ENCODE peak calls at places on chromosomes 6 and 20, in nine cellular contexts. C, A, I, P, F, X, M, H and Y are unnamed samples.

GRCh38 chr6:144922120-144922722 is 637.1 kb downstream of the UTRN start:
- DNase-seq in H (peak), M (no peak), F (peak), A (peak), I (no peak), P (no peak), C (no peak), X (no peak), Y (no peak)

GRCh38 chr6:124679392-124679791 is 282.8 kb upstream of the RNF217 start:
- DNase-seq in A (no peak), M (no peak), F (no peak), P (peak), X (no peak), I (no peak), H (peak), C (peak), Y (no peak)

GRCh38 chr6:1726341-1726763 is 116.6 kb downstream of the FOXC1 start:
- DNase-seq in M (no peak), I (no peak), P (no peak), X (no peak), F (no peak), H (no peak), C (no peak), A (no peak), Y (no peak)

GRCh38 chr6:162618463-162619002 is 109.0 kb downstream of the PRKN start:
- DNase-seq in P (no peak), F (no peak), X (no peak), M (no peak), I (no peak), C (no peak), A (no peak), H (no peak), Y (no peak)

GRCh38 chr20:55439057-55439456 is 566.3 kb downstream of the CBLN4 start:
- DNase-seq in F (no peak), C (no peak), A (no peak), H (no peak), P (no peak), X (no peak), M (no peak), I (no peak), Y (no peak)

GRCh38 chr6:160042788-160043301 is 74.0 kb downstream of the IGF2R start:
- DNase-seq in H (peak), F (peak), I (no peak), P (peak), A (no peak), X (no peak), C (peak), M (no peak), Y (no peak)

GRCh38 chr6:72702421-72702820 is 80.6 kb downstream of the KCNQ5 start:
- DNase-seq in C (no peak), H (no peak), I (no peak), M (no peak), P (no peak), X (no peak), F (no peak), A (no peak), Y (no peak)

GRCh38 chr6:146925846-146926245 is 278.4 kb upstream of the STXBP5 start:
- DNase-seq in A (no peak), M (no peak), P (no peak), C (no peak), I (no peak), H (no peak), F (no peak), X (no peak), Y (no peak)

GRCh38 chr6:11730645-11731044 is 48.0 kb downstream of the ADTRP start:
- DNase-seq in C (no peak), X (no peak), F (no peak), M (peak), I (no peak), H (no peak), P (no peak), A (no peak), Y (peak)

DNA sequence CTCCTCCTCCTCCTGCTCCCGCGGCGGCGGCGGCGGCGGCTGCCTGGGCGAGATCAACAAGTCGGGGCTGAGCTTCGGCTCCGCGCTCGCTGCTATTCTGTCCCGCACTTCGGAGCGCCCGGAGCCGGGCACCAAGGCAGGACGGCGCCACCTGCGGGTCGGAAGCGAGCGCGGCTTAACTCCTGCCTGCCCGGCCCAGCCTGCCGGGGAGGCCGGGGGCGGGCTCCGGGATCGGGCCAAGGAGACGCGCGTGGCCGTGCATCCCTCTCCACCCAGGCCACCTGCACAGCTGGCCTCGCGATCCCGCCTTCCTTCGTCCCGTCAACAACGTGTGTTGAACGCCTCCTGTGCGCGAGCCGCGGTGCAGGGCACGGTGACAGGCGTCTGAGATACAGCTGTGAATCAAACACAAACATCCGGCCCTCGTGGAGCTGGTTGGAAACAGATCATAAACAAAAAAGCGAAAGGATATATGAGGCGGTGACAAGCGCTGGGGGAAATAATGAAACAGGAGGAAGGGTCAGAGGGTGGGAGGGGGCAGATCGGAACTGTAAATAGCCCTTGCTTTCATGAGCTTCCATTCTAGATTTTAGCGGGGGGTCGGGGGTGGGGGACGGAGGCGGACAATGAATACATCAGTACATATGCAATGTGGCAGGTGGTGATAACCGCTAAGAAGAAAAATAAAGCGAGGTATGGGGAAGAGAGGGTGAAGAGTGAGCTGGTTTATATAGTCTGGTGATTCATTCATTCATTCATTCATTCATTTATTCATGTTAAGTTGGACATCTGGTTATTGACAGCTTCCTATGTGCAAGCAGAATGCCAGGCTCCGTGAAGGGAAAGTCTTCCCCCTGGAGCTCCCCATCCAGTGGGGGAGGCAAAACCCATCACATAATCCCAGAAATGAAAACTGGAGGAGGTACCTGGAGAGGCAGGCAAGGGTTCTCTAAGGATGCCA is 2.0 kb upstream of the KCNB1 start:
- DNase-seq in F (peak), H (peak), P (peak), A (no peak), C (peak), X (peak), I (peak), M (peak), Y (peak)
- TF ChIP-seq CTCF in F (peak), H (peak), P (peak), A (peak), C (peak), X (peak), I (peak), M (peak), Y (peak)

DNA sequence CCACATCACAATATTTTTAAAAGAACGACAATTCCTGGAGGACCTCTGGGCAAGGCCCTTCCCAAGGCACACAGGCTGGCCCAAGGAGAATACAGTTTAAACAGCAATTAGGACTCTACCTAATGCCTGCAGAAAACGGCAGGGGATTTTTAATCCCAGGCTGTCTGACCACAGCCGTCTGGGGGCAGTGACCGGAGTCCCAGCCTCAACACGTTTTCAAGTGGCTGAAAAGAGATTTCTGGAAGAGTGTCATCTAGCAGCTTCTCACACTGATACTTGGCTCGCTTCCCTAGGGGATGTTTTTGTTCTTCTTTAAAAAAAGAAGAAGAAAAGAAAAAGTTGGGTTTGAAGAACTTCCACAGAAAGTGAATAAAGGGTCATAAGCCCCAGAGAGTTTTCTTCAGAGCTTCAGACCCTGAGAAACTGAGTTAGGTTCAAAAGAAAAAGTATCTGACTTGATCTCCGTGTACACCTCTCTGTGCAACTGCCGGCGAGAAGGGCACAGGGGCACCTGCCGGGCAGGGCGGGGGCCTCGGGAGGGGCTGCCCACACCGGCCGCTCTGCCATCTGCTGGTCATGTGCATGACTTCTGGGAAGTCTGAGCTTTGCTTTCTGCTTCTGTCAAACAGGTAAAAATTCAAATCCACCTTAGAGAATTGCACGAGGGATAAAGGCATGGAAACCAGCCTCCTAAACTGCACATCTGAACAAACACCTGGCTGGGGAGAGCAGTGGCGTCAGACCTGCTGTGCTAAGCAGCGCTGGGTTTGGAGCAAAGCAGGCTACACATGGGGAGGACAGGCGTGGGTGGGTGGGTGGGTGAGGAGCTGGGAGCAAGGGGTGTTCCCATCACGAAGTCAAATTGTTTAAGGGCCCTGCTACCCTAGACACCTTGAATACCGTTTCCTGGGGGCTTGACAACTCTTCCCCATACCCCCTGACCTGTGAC is 33.0 kb downstream of the RRBP1 start:
- DNase-seq in X (no peak), M (peak), C (no peak), P (peak), I (no peak), F (peak), H (no peak), A (no peak), Y (peak)
- TF ChIP-seq CTCF in X (no peak), M (no peak), C (peak), P (no peak), I (peak), F (peak), H (peak), A (peak), Y (peak)

GRCh38 chr6:127515234-127515793 is 3.8 kb downstream of the MTCL3 start:
- DNase-seq in H (no peak), X (no peak), P (no peak), F (no peak), M (no peak), A (no peak), C (peak), I (no peak), Y (no peak)
- TF ChIP-seq CTCF in H (peak), X (no peak), P (peak), F (no peak), M (no peak), A (no peak), C (no peak), I (no peak), Y (no peak)

DNA sequence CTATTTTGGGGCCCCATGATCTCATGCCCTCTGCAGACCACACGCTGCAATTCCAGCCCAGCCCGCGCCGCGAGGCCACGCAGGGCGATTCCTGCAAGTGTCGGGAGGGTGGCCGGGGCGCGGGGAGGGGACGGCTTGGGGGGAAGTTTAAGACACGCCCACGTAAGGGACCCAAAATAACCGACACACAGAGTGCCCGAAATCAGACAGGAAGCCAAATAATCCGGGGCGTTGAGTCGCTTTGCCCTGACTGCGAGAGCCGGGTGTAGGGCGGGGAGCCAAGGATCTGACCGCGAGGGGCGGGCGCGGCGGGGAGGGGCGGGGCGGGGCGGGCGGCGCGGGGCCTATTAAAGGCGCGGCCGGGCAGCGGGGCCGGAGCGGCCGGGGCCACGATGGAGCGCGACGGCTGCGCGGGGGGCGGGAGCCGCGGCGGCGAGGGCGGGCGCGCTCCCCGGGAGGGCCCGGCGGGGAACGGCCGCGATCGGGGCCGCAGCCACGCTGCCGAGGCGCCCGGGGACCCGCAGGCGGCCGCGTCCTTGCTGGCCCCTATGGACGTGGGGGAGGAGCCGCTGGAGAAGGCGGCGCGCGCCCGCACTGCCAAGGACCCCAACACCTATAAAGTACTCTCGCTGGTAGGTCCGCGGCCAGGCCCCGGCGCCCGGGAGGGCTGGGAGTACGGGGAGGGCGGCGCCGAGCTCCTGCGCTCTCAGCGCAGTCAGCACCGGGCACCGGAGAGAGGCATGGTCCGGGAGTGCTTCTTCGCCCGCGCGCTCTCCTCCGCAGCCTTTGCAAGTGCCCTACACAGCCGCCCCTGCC is at the start of gene ENPP1:
- DNase-seq in X (peak), H (peak), M (peak), P (peak), C (peak), I (peak), F (peak), A (no peak), Y (peak)
- TF ChIP-seq CTCF in X (peak), H (no peak), M (no peak), P (peak), C (no peak), I (peak), F (peak), A (peak), Y (peak)

GRCh38 chr6:44642345-44642744 is 254.8 kb downstream of the CDC5L start:
- DNase-seq in P (no peak), I (no peak), H (no peak), X (no peak), M (no peak), C (no peak), F (no peak), A (no peak), Y (peak)

GRCh38 chr6:44646355-44646754 is 258.8 kb downstream of the CDC5L start:
- DNase-seq in C (peak), A (no peak), X (no peak), F (no peak), H (peak), I (no peak), P (no peak), M (no peak), Y (no peak)

GRCh38 chr6:44642870-44643522 is 255.5 kb downstream of the CDC5L start:
- DNase-seq in X (no peak), P (no peak), M (peak), A (no peak), H (peak), C (no peak), I (no peak), F (no peak), Y (peak)

GRCh38 chr6:44641344-44641743 is 253.8 kb downstream of the CDC5L start:
- DNase-seq in I (no peak), F (no peak), C (no peak), H (no peak), P (no peak), X (no peak), A (no peak), M (no peak), Y (peak)

GRCh38 chr6:44645276-44645675 is 257.8 kb downstream of the CDC5L start:
- DNase-seq in F (no peak), X (no peak), P (no peak), C (no peak), M (peak), A (no peak), H (no peak), I (no peak), Y (peak)
- TF ChIP-seq CTCF in F (no peak), X (no peak), P (no peak), C (no peak), M (peak), A (peak), H (peak), I (no peak), Y (no peak)

GRCh38 chr6:4936681-4937041 is 67.2 kb downstream of the RPP40 start:
- DNase-seq in X (no peak), C (peak), P (no peak), I (no peak), H (peak), A (no peak), F (no peak), M (peak), Y (peak)
- TF ChIP-seq CTCF in X (peak), C (peak), P (peak), I (peak), H (peak), A (peak), F (peak), M (peak), Y (peak)

GRCh38 chr20:10635476-10636208 is 38.2 kb downstream of the JAG1 start:
- DNase-seq in C (no peak), H (no peak), P (no peak), M (no peak), X (no peak), F (no peak), A (no peak), I (no peak), Y (no peak)

GRCh38 chr20:10634683-10635411 is 39.0 kb downstream of the JAG1 start:
- DNase-seq in X (peak), M (no peak), H (peak), C (no peak), P (no peak), F (no peak), A (peak), I (peak), Y (no peak)

GRCh38 chr20:10637563-10637962 is 36.2 kb downstream of the JAG1 start:
- DNase-seq in I (no peak), H (no peak), M (no peak), F (no peak), X (peak), A (no peak), P (no peak), C (no peak), Y (no peak)

GRCh38 chr20:10637062-10637559 is 36.7 kb downstream of the JAG1 start:
- DNase-seq in I (no peak), F (no peak), C (peak), M (no peak), P (no peak), X (peak), H (peak), A (no peak), Y (no peak)

GRCh38 chr20:10636326-10636818 is 37.4 kb downstream of the JAG1 start:
- DNase-seq in P (no peak), X (peak), I (no peak), C (peak), H (peak), M (no peak), A (no peak), F (no peak), Y (no peak)
- TF ChIP-seq CTCF in P (no peak), X (no peak), I (no peak), C (peak), H (no peak), M (no peak), A (no peak), F (no peak), Y (no peak)